ENCODE peak calls at places on chromosome 19, in nine cellular contexts. C is HS-27A, R is colonic mucosa, U is cardiac muscle cell, A is PC-9, N is DMS 273 treated with DMSO at 0.1 percent for 48 hours, Z is sciatic nerve, G is left colon, E is dermis blood vessel endothelial cell. O is an unnamed sample.

GRCh38 chr19:971795-972194 is 12.3 kb upstream of the WDR18 start:
- DNase-seq in G (no peak), A (no peak), Z (no peak), U (no peak), C (no peak), R (no peak), E (no peak), N (no peak), O (no peak)

GRCh38 chr19:58346961-58347929 is 6.0 kb downstream of the A1BG start:
- DNase-seq in U (peak), R (peak), G (peak), Z (peak), E (peak), C (peak), A (no peak), N (peak), O (peak)

GRCh38 chr19:8698433-8699063 is at the start of gene ACTL9:
- DNase-seq in C (no peak), R (no peak), U (no peak), E (no peak), A (no peak), N (no peak), G (no peak), Z (no peak), O (no peak)

GRCh38 chr19:13122275-13122878 is 4.3 kb downstream of the NACC1 start:
- DNase-seq in N (no peak), A (no peak), E (no peak), U (no peak), R (no peak), Z (no peak), C (no peak), G (no peak), O (no peak)

GRCh38 chr19:51422053-51422448 is 4.6 kb upstream of the SIGLEC10 start:
- DNase-seq in Z (peak), C (no peak), E (peak), R (peak), G (peak), A (peak), N (no peak), U (peak), O (peak)

GRCh38 chr19:27772059-27772458 is 1440.9 kb downstream of the UQCRFS1 start:
- DNase-seq in U (no peak), N (no peak), E (no peak), A (no peak), Z (no peak), R (no peak), G (no peak), C (no peak), O (no peak)

GRCh38 chr19:51372649-51373504 is at the start of gene NKG7:
- DNase-seq in N (no peak), Z (no peak), C (no peak), G (no peak), E (no peak), U (no peak), A (no peak), R (no peak), O (no peak)

GRCh38 chr19:33302974-33303790 is 848 bp upstream of the CEBPA start:
- DNase-seq in G (peak), U (peak), N (no peak), Z (peak), E (peak), C (no peak), A (no peak), R (no peak), O (peak)

GRCh38 chr19:44694184-44694579 is 4.8 kb upstream of the CEACAM16 start:
- DNase-seq in A (no peak), C (no peak), U (no peak), G (peak), Z (no peak), R (no peak), E (no peak), N (no peak), O (no peak)

GRCh38 chr19:8158411-8159074 is 9.2 kb upstream of the FBN3 start:
- DNase-seq in E (peak), R (peak), U (peak), Z (no peak), C (no peak), A (peak), G (peak), N (peak), O (peak)

GRCh38 chr19:14391156-14391821 is 10.0 kb downstream of the ADGRE5 start:
- DNase-seq in E (no peak), N (no peak), C (no peak), R (no peak), Z (no peak), U (no peak), A (no peak), G (no peak), O (no peak)

GRCh38 chr19:33032218-33032781 is 32.4 kb downstream of the RHPN2 start:
- DNase-seq in Z (no peak), C (no peak), G (peak), R (peak), N (no peak), A (no peak), U (no peak), E (no peak), O (no peak)

GRCh38 chr19:18046066-18046718 is 38.2 kb downstream of the ARRDC2 start:
- DNase-seq in G (no peak), C (peak), N (no peak), E (no peak), Z (no peak), U (no peak), R (no peak), A (peak), O (no peak)

GRCh38 chr19:35786299-35787160 is 11.2 kb downstream of the ARHGAP33 start:
- DNase-seq in Z (no peak), A (no peak), E (no peak), R (no peak), G (no peak), U (no peak), C (no peak), N (no peak), O (no peak)

GRCh38 chr19:12676384-12676792 is 5.3 kb downstream of the DHPS start:
- DNase-seq in G (peak), A (peak), Z (peak), E (peak), C (peak), N (peak), U (peak), R (peak), O (peak)

GRCh38 chr19:55099557-55100506 is 17.6 kb downstream of the PPP1R12C start:
- DNase-seq in C (no peak), G (no peak), N (no peak), A (no peak), E (no peak), R (no peak), U (peak), Z (no peak), O (no peak)

GRCh38 chr19:48795855-48796142 is 15.0 kb downstream of the BCAT2 start:
- DNase-seq in C (no peak), R (peak), N (no peak), E (no peak), Z (peak), G (no peak), A (no peak), U (no peak), O (no peak)

GRCh38 chr19:17614476-17614875 is 59.0 kb downstream of the COLGALT1 start:
- DNase-seq in U (no peak), C (no peak), E (no peak), G (no peak), Z (no peak), N (no peak), A (no peak), R (no peak), O (no peak)

O was measured in BE2C.